ENCODE peak calls at places on chromosomes 11 and 22, in five cellular contexts. R is upper lobe of right lung; W is small intestine; Z is body of pancreas; U is CD8-positive, alpha-beta T cell. T is an unnamed sample. For H3K4me1, the result is how much of the 10 kb centered on the place peaks cover.

GRCh38 chr11:119192111-119192510 is 6.8 kb downstream of the NHERF4 start:
- DNase-seq in R (no peak), W (no peak), Z (no peak), U (no peak), T (no peak)

GRCh38 chr22:48444320-48445112 is 1383.2 kb downstream of the BRD1 start:
- DNase-seq in R (no peak), W (no peak), Z (no peak), U (no peak), T (no peak)

GRCh38 chr22:41302016-41302767 is 867 bp downstream of the ZC3H7B start:
- DNase-seq in R (peak), W (no peak), Z (no peak), U (no peak), T (no peak)

GRCh38 chr11:48248902-48249301 is 4.0 kb downstream of the OR4X2 start:
- DNase-seq in R (no peak), W (no peak), Z (no peak), U (no peak), T (no peak)

GRCh38 chr11:1761110-1761856 is 2.4 kb downstream of the CTSD start:
- DNase-seq in R (peak), W (no peak), Z (no peak), U (no peak), T (no peak)

GRCh38 chr11:62449451-62449851 is 30.6 kb downstream of the SCGB1A1 start:
- DNase-seq in R (no peak), W (no peak), Z (peak), U (no peak), T (no peak)

GRCh38 chr11:105220175-105220574 is 80.6 kb upstream of the CARD18 start:
- DNase-seq in R (no peak), W (no peak), Z (no peak), U (no peak), T (no peak)

GRCh38 chr22:30425327-30425615 is 297 bp upstream of the MTFP1 start:
- DNase-seq in R (no peak), W (no peak), Z (no peak), U (no peak), T (no peak)

GRCh38 chr22:24431309-24432034 is 4.1 kb downstream of the ADORA2A start:
- DNase-seq in R (peak), W (no peak), Z (no peak), U (no peak), T (no peak)

GRCh38 chr11:7321708-7322448 is 70.2 kb downstream of the SYT9 start:
- DNase-seq in R (no peak), W (no peak), Z (no peak), U (no peak), T (no peak)

GRCh38 chr11:100152751-100153150 is 534.3 kb upstream of the ARHGAP42 start:
- DNase-seq in R (no peak), W (no peak), Z (no peak), U (no peak), T (no peak)

GRCh38 chr11:1872267-1872985 is 19.3 kb downstream of the PRR33 start:
- DNase-seq in R (peak), W (no peak), Z (no peak), U (peak), T (no peak)

GRCh38 chr11:45078236-45079074 is 68.0 kb upstream of the PRDM11 start:
- DNase-seq in R (no peak), W (no peak), Z (no peak), U (no peak), T (no peak)

GRCh38 chr11:18501629-18502028 is 25.1 kb downstream of the TSG101 start:
- DNase-seq in R (no peak), W (no peak), Z (no peak), U (no peak), T (no peak)

GRCh38 chr11:26028294-26028954 is 303.5 kb upstream of the ANO3 start:
- DNase-seq in R (no peak), W (no peak), Z (no peak), U (no peak), T (no peak)

GRCh38 chr22:37560682-37561208 is 465 bp downstream of the CDC42EP1 start:
- DNase-seq in R (peak), W (no peak), Z (peak), U (peak), T (no peak)

GRCh38 chr11:116519499-116519898 is 253.3 kb downstream of the BUD13 start:
- DNase-seq in R (no peak), W (no peak), Z (no peak), U (no peak), T (no peak)

GRCh38 chr11:82960000-82960778 is 58.7 kb downstream of the DDIAS start:
- DNase-seq in R (no peak), W (peak), Z (no peak), U (peak), T (no peak)

GRCh38 chr11:61258546-61258945 is 17.6 kb downstream of the PGA5 start:
- DNase-seq in R (no peak), W (no peak), Z (no peak), U (no peak), T (no peak)

GRCh38 chr11:71420455-71421241 is 27.5 kb downstream of the DHCR7 start:
- DNase-seq in R (no peak), W (peak), Z (peak), U (no peak), T (no peak)

GRCh38 chr22:35663371-35663770 is 15.1 kb downstream of the APOL6 start:
- DNase-seq in R (no peak), W (no peak), Z (no peak), U (no peak), T (no peak)

GRCh38 chr11:17371614-17372013 is 16.8 kb downstream of the KCNJ11 start:
- DNase-seq in R (no peak), W (no peak), Z (no peak), U (no peak), T (no peak)

GRCh38 chr11:60756307-60757032 is at the start of gene MS4A15:
- DNase-seq in R (no peak), W (peak), Z (peak), U (no peak), T (no peak)

GRCh38 chr22:35348026-35348590 is 32.8 kb upstream of the HMOX1 start:
- DNase-seq in R (no peak), W (no peak), Z (no peak), U (no peak), T (no peak)

GRCh38 chr11:125987066-125987641 is 41.3 kb downstream of the VSIG10L2 start:
- DNase-seq in R (no peak), W (no peak), Z (no peak), U (no peak), T (no peak)

GRCh38 chr22:20779813-20780148 is 5.9 kb downstream of the SERPIND1 start:
- DNase-seq in R (no peak), W (no peak), Z (no peak), U (no peak), T (no peak)

GRCh38 chr11:119722281-119722794 is 6.7 kb downstream of the NECTIN1 start:
- DNase-seq in R (no peak), W (peak), Z (peak), U (no peak), T (no peak)

GRCh38 chr11:86047275-86047991 is 21.5 kb downstream of the PICALM start:
- DNase-seq in R (no peak), W (no peak), Z (no peak), U (no peak), T (peak)

DNA sequence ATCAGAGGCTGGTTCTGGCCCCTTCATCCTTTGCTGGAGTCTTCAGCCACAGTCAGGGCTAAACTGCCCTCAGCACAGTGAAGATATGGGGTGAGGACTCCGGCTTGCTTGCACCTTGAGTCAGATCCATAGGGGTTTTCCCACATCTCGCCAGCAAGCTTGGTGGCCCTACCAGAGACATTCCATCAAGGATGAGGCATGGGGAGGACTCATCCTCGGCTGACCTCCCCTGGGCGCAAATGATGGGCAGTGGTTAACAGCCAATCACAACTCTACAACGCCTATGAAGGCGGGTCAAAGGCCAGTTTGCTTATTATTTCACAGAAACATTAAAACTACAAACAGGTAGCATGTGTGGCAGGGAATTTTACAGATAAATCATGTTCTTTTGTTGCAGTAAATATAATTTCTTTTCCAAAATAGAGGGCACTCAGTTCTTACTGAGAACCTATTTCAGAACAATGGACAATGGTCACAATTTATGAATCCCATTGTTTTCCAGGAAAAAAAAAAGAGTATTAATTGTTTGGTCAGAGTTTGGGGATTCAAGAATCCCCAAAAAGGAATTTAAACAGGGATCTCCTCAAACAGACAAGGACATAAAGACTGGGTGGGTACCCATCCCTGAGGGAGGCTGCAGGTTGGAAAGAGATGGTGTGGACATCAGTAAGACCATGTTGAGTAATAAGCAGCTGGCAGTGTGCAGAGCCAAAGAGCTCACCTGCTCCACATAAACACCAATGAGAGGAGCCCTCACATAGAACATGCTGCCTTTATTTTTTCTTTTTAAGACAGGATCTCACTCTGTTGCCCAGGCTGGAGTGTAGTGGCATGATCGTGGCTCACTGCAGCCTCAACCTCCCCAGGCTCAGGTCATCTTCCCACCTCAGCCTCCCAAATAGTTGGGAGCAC is 14.8 kb downstream of the PLAAT3 start:
- DNase-seq in R (no peak), W (no peak), Z (no peak), U (no peak), T (no peak)
- H3K27ac ChIP-seq in R (no peak), W (no peak), Z (no peak), U (no peak), T (no peak)

DNA sequence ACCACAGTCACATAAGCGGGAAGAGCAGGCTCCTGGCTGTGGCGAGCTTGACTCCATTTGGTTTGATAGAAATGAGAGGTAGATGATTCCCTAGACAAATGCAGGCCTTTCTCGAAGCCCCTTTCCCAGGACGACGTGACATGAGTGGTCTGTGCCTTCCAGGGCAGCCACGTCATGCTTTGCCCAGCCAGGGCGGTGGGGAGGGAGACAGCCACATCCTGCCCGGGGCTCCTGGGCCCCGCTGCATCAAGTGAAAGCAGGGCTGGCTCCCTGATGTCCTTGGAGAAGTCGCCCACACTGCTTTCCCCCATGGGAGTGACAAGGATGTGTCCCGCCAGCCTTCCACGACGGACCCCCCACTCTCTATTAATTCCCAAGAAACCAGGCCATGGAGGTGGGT is 13.2 kb downstream of the PPARA start:
- DNase-seq in R (no peak), W (no peak), Z (no peak), U (no peak), T (no peak)
- H3K4me3 ChIP-seq in R (no peak), W (no peak), Z (no peak), U (no peak), T (no peak)

GRCh38 chr11:9760180-9760550 is 96.3 kb downstream of the SWAP70 start:
- DNase-seq in R (peak), W (no peak), Z (peak), U (no peak), T (no peak)
- H3K4me1 ChIP-seq in R (under half), W (under half), Z (under half), U (under half), T (under half)

DNA sequence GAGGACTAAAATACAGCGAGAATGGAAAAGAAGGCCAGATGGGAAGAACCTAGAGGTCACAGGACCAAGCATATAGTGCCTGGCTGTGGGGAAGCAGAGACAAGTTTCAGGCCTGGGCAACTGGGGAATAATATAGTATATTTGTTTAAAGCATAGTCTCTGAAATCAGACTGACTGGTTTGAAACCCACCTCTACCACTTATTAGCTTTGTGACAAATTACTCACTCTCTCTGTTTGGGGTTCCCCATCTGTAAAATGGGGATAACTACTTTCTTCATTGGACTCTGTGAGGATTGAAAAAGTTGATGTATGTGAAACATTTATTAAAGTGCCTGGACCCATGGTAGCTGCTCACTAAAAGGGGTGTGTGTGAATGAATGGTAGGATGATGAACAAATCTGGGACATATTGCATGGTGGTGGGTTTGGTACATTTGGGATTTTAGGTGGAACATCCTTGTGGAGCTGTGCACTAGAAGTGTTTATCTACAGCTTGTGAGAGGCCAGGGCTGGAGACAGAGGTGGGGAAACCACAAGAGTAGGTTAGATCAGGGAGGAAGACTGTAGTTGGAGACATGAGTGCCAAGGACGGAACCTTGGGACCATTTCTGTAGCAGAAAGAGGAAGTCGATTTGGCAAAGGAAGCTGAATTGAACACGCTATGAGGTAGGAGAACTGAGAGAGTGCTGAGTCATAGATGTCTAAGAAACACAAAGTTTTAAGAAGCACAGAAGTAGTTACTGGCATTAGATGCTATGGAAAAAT is 52.6 kb downstream of the SWAP70 start:
- DNase-seq in R (no peak), W (no peak), Z (no peak), U (no peak), T (no peak)
- H3K27ac ChIP-seq in R (no peak), W (no peak), Z (peak), U (no peak), T (no peak)